ENCODE peak calls at places on chromosome X, in eight cellular contexts. Q is gastrocnemius medialis, X is stomach, E is esophagus squamous epithelium, Z is thyroid gland, I is K562, J is A549, A is lower leg skin. L is an unnamed sample.

GRCh38 chrX:53018627-53019026 is 30.0 kb upstream of the GPR173 start:
- DNase-seq in Z (no peak), Q (no peak), E (no peak), A (no peak), X (no peak), I (no peak), J (no peak), L (no peak)

GRCh38 chrX:11908371-11908770 is 150.3 kb downstream of the MSL3 start:
- DNase-seq in Z (no peak), E (no peak), I (peak; percentile 3), X (no peak), A (no peak), J (peak; percentile 8), Q (no peak), L (no peak)

GRCh38 chrX:22950278-22951266 is 49.2 kb upstream of the DDX53 start:
- DNase-seq in I (no peak), E (no peak), A (peak; percentile 13), X (no peak), Q (no peak), J (no peak), Z (no peak), L (peak; percentile 4)

GRCh38 chrX:124426273-124426672 is 79.9 kb downstream of the SH2D1A start:
- DNase-seq in E (no peak), Q (no peak), J (no peak), I (no peak), A (no peak), X (no peak), Z (no peak), L (no peak)

GRCh38 chrX:131783555-131784338 is 239.4 kb upstream of the STK26 start:
- DNase-seq in Q (no peak), A (no peak), Z (no peak), X (peak; percentile 81), I (no peak), E (no peak), J (no peak), L (no peak)

GRCh38 chrX:111649641-111650040 is 31.3 kb upstream of the ALG13 start:
- DNase-seq in I (no peak), Q (no peak), X (no peak), J (no peak), Z (no peak), E (no peak), A (no peak), L (no peak)

GRCh38 chrX:151169783-151170182 is 6.6 kb upstream of the GPR50 start:
- DNase-seq in X (no peak), Z (no peak), A (no peak), J (no peak), I (no peak), E (no peak), Q (no peak), L (no peak)

GRCh38 chrX:78838709-78839108 is 91.2 kb downstream of the LPAR4 start:
- DNase-seq in E (no peak), X (no peak), Q (no peak), A (no peak), Z (no peak), I (no peak), J (no peak), L (no peak)

DNA sequence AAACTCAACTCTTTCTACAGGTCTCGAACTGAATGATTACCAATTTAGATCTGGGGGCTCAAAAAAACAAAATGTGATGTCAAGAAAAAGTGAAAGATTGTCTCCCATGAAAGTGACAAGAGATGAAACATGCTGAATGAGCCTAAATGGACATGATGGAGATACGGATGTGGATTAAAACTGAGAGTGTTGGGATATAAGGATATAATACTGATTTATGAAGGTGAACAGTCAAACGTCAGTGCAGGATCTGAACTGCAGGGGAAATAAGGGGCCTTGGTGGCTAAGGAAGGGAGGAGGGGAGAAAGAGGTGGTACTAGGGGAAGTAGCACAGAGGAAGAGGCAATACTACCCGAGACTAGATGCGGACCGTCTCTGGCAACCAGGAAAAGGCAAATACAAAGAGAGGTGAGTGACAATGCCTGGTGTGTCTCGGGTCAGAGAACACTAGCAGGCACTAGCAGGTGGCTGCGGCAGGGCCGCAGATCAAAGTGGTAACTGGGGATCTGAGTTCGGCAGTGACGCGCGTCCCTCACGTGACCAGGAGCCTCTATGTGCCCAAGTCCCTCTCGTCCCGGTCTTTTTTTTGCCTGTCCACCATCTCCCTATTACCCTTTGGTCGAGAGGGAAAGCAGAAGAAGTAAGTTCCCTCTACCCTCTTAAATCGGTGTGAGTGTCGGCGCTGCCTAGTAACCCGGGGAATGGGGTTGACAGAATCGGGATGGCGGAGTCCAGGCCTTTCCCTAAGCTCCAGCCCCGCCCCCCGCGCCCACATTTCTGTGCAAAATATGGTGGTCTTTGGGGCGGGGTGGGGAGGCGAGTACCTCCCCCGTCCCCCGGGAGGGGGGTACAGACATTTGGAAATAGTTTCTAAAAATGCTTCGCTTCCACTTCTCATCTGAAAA is at the start of gene TCEAL1:
- DNase-seq in E (no peak), Q (peak; percentile 38), Z (peak; percentile 64), A (peak; percentile 39), X (peak; percentile 58), I (peak; percentile 9), J (no peak), L (no peak)
- TF ChIP-seq POLR2A in E (peak; percentile 38), Q (no peak), Z (peak; percentile 48), A (no peak), X (no peak), I (no peak), J (no peak), L (no peak)

GRCh38 chrX:149540133-149540620 is 635 bp upstream of the EOLA1 start:
- DNase-seq in X (peak; percentile 92), Z (peak; percentile 93), I (peak; percentile 82), E (peak; percentile 82), J (peak; percentile 55), A (peak; percentile 89), Q (peak; percentile 90), L (peak; percentile 46)

GRCh38 chrX:149541521-149542047 is 772 bp downstream of the EOLA1 start:
- DNase-seq in Z (no peak), E (no peak), X (no peak), I (peak; percentile 21), A (no peak), J (no peak), Q (no peak), L (no peak)

GRCh38 chrX:149539283-149540132 is 1.3 kb upstream of the EOLA1 start:
- DNase-seq in X (peak; percentile 84), J (peak; percentile 72), I (peak; percentile 77), E (peak; percentile 74), A (peak; percentile 88), Z (peak; percentile 86), Q (peak; percentile 73), L (peak; percentile 59)

DNA sequence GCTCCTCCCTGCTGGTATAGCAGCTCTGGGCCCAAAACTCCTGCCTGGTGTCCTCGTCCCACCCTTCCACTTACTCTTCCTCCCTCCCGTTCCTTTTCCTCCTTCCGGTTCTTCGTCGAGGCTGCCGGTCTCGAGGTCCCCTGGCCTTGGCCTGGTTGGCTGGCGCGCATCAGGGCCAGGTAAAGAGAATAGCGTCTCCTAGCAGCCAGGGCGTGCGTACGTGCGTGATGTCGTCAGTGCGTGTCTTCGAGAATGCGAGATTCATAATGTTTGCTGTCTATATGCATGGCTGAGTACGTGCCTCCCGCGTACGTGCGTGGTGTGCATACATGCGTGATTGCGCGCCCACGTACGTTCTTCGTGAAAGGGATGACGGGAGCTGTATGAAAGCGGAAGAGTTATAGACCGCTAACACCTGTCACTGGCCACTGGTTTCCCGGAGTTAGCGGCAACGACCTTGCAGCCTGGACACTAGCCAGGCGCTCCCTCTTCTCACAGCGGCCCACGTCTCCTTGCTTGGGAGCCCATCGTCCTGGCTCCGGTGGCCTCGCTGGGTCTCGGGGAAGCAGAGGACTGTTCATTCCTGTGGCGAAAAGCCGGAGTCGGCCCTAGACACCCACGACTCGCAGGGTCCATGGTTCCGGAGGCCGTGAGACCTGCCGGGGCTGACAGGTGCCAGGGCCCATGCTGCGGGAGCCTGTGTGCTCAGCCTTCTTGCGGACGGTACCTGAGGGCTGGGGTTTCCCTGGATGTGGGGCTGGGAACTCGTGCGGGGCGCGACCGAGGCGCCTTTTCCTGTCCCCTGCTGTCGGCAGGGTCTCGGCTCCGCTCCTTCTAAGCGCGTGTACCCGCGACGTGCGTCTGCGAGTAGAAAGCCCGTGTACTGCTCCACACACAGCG is at the start of gene EOLA1:
- DNase-seq in E (peak; percentile 79), Z (peak; percentile 91), A (peak; percentile 88), I (no peak), J (peak; percentile 72), Q (peak; percentile 78), X (peak; percentile 89), L (peak; percentile 40)
- TF ChIP-seq POLR2A in E (peak; percentile 61), Z (peak; percentile 64), A (no peak), I (peak; percentile 69), J (peak; percentile 39), Q (peak; percentile 55), X (no peak), L (peak; percentile 28)

GRCh38 chrX:107629533-107629909 is 1.2 kb downstream of the PRPS1 start:
- DNase-seq in Q (no peak), Z (peak; percentile 3), E (no peak), I (peak; percentile 27), X (no peak), J (peak; percentile 51), A (no peak), L (no peak)

GRCh38 chrX:107626916-107627315 is 1.4 kb upstream of the PRPS1 start:
- DNase-seq in E (no peak), I (no peak), J (no peak), X (no peak), Z (no peak), A (no peak), Q (no peak), L (no peak)

GRCh38 chrX:107630031-107630689 is 1.9 kb downstream of the PRPS1 start:
- DNase-seq in Q (no peak), X (no peak), A (no peak), E (no peak), I (no peak), J (no peak), Z (no peak), L (no peak)

GRCh38 chrX:107627792-107628661 is at the start of gene PRPS1:
- DNase-seq in E (peak; percentile 45), Q (peak; percentile 81), Z (peak; percentile 92), I (peak; percentile 88), A (peak; percentile 89), J (peak; percentile 91), X (peak; percentile 90), L (peak; percentile 81)

GRCh38 chrX:107628662-107629532 is 587 bp downstream of the PRPS1 start:
- DNase-seq in E (no peak), Q (peak; percentile 22), J (peak; percentile 64), A (peak; percentile 15), X (no peak), I (peak; percentile 38), Z (peak; percentile 33), L (peak; percentile 21)
- TF ChIP-seq POLR2A in E (no peak), Q (peak; percentile 3), J (no peak), A (no peak), X (no peak), I (peak; percentile 62), Z (no peak), L (no peak)

DNA sequence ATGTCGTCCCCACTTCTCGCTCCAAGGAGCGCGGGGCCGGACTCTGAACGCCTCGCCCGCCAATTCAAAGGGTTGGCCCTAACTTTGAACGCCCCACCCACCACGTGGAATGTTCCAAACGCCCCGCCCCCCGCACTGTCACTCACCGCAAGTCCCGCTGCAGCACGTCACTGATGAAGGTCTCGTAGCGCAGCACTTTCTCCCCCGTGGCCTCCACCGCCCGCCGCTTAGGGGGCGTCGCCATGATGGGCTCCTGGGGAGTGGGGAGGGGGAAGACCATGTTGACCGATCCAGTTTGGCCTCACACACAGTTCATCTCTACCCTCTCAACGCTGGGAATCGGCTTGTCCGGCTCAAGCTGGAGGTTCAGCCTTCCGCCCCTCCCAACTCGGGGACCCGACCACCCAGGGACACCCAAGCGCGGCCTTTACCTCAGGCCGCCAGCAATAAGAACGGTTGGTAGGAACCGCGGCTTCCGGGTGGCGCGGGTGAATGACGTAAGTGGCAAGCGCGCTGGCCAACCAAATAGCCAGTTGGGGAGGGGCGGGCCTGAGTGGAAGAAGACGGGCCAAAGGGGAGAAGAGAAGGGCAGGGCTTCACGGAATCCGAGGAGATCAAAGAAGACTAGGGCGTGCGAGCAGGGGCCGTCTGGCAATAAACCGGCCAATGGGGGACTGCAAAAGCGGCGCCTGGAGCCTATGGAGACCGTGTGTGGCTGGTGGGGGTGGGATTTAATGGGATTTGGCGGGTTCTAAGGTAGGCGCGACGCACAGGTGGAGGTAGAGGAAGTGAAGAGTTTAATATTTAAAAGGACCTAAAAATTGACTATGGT is at the start of gene UXT:
- DNase-seq in A (peak; percentile 89), X (peak; percentile 91), J (peak; percentile 84), Z (peak; percentile 93), E (peak; percentile 77), I (peak; percentile 82), Q (peak; percentile 79), L (peak; percentile 33)
- TF ChIP-seq POLR2A in A (no peak), X (peak; percentile 69), J (no peak), Z (peak; percentile 78), E (peak; percentile 80), I (peak; percentile 90), Q (peak; percentile 66), L (peak; percentile 58)

L was measured in H54.